ENCODE peak calls at places on chromosomes 3 and 15, in eight cellular contexts. One of them, this sample, is unnamed.

GRCh38 chr15:62534996-62535395 is 369.9 kb upstream of the C2CD4B start:
- DNase-seq in stimulated activated naive CD8-positive, alpha-beta T cell treated with anti-CD3 and anti-CD28 coated beads, Interleukin-15, amount 100 ng/mL, for 72 hours: no peak
- DNase-seq in stimulated activated naive CD4-positive, alpha-beta T cell treated with Interleukin-2 at 50 U/mL for 16 hours: no peak
- DNase-seq in HFFc6: no peak
- DNase-seq in fibroblast of pulmonary artery: no peak
- DNase-seq in DMS 273 treated with DMSO at 0.1 percent for 48 hours: no peak
- DNase-seq in 8988T: no peak
- DNase-seq in RWPE1: no peak
- DNase-seq in this sample: no peak

GRCh38 chr3:141425523-141426233 is 57.4 kb downstream of the ZBTB38 start:
- DNase-seq in stimulated activated naive CD8-positive, alpha-beta T cell treated with anti-CD3 and anti-CD28 coated beads, Interleukin-15, amount 100 ng/mL, for 72 hours: no peak
- DNase-seq in stimulated activated naive CD4-positive, alpha-beta T cell treated with Interleukin-2 at 50 U/mL for 16 hours: no peak
- DNase-seq in HFFc6: peak
- DNase-seq in fibroblast of pulmonary artery: no peak
- DNase-seq in DMS 273 treated with DMSO at 0.1 percent for 48 hours: no peak
- DNase-seq in 8988T: no peak
- DNase-seq in RWPE1: no peak
- DNase-seq in this sample: no peak

GRCh38 chr3:196662033-196662432 is 22.5 kb downstream of the NRROS start:
- DNase-seq in stimulated activated naive CD8-positive, alpha-beta T cell treated with anti-CD3 and anti-CD28 coated beads, Interleukin-15, amount 100 ng/mL, for 72 hours: no peak
- DNase-seq in stimulated activated naive CD4-positive, alpha-beta T cell treated with Interleukin-2 at 50 U/mL for 16 hours: no peak
- DNase-seq in HFFc6: no peak
- DNase-seq in fibroblast of pulmonary artery: no peak
- DNase-seq in DMS 273 treated with DMSO at 0.1 percent for 48 hours: no peak
- DNase-seq in 8988T: no peak
- DNase-seq in RWPE1: no peak
- DNase-seq in this sample: no peak

GRCh38 chr3:166390303-166390702 is 553.1 kb upstream of the BCHE start:
- DNase-seq in stimulated activated naive CD8-positive, alpha-beta T cell treated with anti-CD3 and anti-CD28 coated beads, Interleukin-15, amount 100 ng/mL, for 72 hours: no peak
- DNase-seq in stimulated activated naive CD4-positive, alpha-beta T cell treated with Interleukin-2 at 50 U/mL for 16 hours: no peak
- DNase-seq in HFFc6: no peak
- DNase-seq in fibroblast of pulmonary artery: no peak
- DNase-seq in DMS 273 treated with DMSO at 0.1 percent for 48 hours: no peak
- DNase-seq in 8988T: no peak
- DNase-seq in RWPE1: no peak
- DNase-seq in this sample: no peak

GRCh38 chr3:65497846-65498245 is 540.9 kb downstream of the MAGI1 start:
- DNase-seq in stimulated activated naive CD8-positive, alpha-beta T cell treated with anti-CD3 and anti-CD28 coated beads, Interleukin-15, amount 100 ng/mL, for 72 hours: no peak
- DNase-seq in stimulated activated naive CD4-positive, alpha-beta T cell treated with Interleukin-2 at 50 U/mL for 16 hours: no peak
- DNase-seq in HFFc6: no peak
- DNase-seq in fibroblast of pulmonary artery: no peak
- DNase-seq in DMS 273 treated with DMSO at 0.1 percent for 48 hours: peak
- DNase-seq in 8988T: no peak
- DNase-seq in RWPE1: no peak
- DNase-seq in this sample: no peak

GRCh38 chr3:112561085-112561692 is 573 bp downstream of the ATG3 start:
- DNase-seq in stimulated activated naive CD8-positive, alpha-beta T cell treated with anti-CD3 and anti-CD28 coated beads, Interleukin-15, amount 100 ng/mL, for 72 hours: peak
- DNase-seq in stimulated activated naive CD4-positive, alpha-beta T cell treated with Interleukin-2 at 50 U/mL for 16 hours: peak
- DNase-seq in HFFc6: peak
- DNase-seq in fibroblast of pulmonary artery: peak
- DNase-seq in DMS 273 treated with DMSO at 0.1 percent for 48 hours: peak
- DNase-seq in 8988T: peak
- DNase-seq in RWPE1: peak
- DNase-seq in this sample: peak

GRCh38 chr3:124115279-124115678 is 123.4 kb upstream of the ROPN1 start:
- DNase-seq in stimulated activated naive CD8-positive, alpha-beta T cell treated with anti-CD3 and anti-CD28 coated beads, Interleukin-15, amount 100 ng/mL, for 72 hours: no peak
- DNase-seq in stimulated activated naive CD4-positive, alpha-beta T cell treated with Interleukin-2 at 50 U/mL for 16 hours: no peak
- DNase-seq in HFFc6: no peak
- DNase-seq in fibroblast of pulmonary artery: no peak
- DNase-seq in DMS 273 treated with DMSO at 0.1 percent for 48 hours: no peak
- DNase-seq in 8988T: no peak
- DNase-seq in RWPE1: no peak
- DNase-seq in this sample: no peak

GRCh38 chr3:65974505-65974904 is 64.2 kb downstream of the MAGI1 start:
- DNase-seq in stimulated activated naive CD8-positive, alpha-beta T cell treated with anti-CD3 and anti-CD28 coated beads, Interleukin-15, amount 100 ng/mL, for 72 hours: no peak
- DNase-seq in stimulated activated naive CD4-positive, alpha-beta T cell treated with Interleukin-2 at 50 U/mL for 16 hours: no peak
- DNase-seq in HFFc6: no peak
- DNase-seq in fibroblast of pulmonary artery: no peak
- DNase-seq in DMS 273 treated with DMSO at 0.1 percent for 48 hours: no peak
- DNase-seq in 8988T: no peak
- DNase-seq in RWPE1: no peak
- DNase-seq in this sample: no peak

GRCh38 chr15:99090011-99090699 is 14.7 kb upstream of the SYNM start:
- DNase-seq in stimulated activated naive CD8-positive, alpha-beta T cell treated with anti-CD3 and anti-CD28 coated beads, Interleukin-15, amount 100 ng/mL, for 72 hours: no peak
- DNase-seq in stimulated activated naive CD4-positive, alpha-beta T cell treated with Interleukin-2 at 50 U/mL for 16 hours: no peak
- DNase-seq in HFFc6: no peak
- DNase-seq in fibroblast of pulmonary artery: no peak
- DNase-seq in DMS 273 treated with DMSO at 0.1 percent for 48 hours: no peak
- DNase-seq in 8988T: no peak
- DNase-seq in RWPE1: no peak
- DNase-seq in this sample: no peak

GRCh38 chr3:148746053-148746452 is 48.4 kb downstream of the AGTR1 start:
- DNase-seq in stimulated activated naive CD8-positive, alpha-beta T cell treated with anti-CD3 and anti-CD28 coated beads, Interleukin-15, amount 100 ng/mL, for 72 hours: no peak
- DNase-seq in stimulated activated naive CD4-positive, alpha-beta T cell treated with Interleukin-2 at 50 U/mL for 16 hours: no peak
- DNase-seq in HFFc6: no peak
- DNase-seq in fibroblast of pulmonary artery: no peak
- DNase-seq in DMS 273 treated with DMSO at 0.1 percent for 48 hours: no peak
- DNase-seq in 8988T: no peak
- DNase-seq in RWPE1: no peak
- DNase-seq in this sample: no peak

GRCh38 chr3:78506581-78507195 is 1261.1 kb downstream of the ROBO1 start:
- DNase-seq in stimulated activated naive CD8-positive, alpha-beta T cell treated with anti-CD3 and anti-CD28 coated beads, Interleukin-15, amount 100 ng/mL, for 72 hours: no peak
- DNase-seq in stimulated activated naive CD4-positive, alpha-beta T cell treated with Interleukin-2 at 50 U/mL for 16 hours: no peak
- DNase-seq in HFFc6: peak
- DNase-seq in fibroblast of pulmonary artery: peak
- DNase-seq in DMS 273 treated with DMSO at 0.1 percent for 48 hours: no peak
- DNase-seq in 8988T: no peak
- DNase-seq in RWPE1: peak
- DNase-seq in this sample: peak

GRCh38 chr3:146250449-146251382 is at the start of gene PLSCR4:
- DNase-seq in stimulated activated naive CD8-positive, alpha-beta T cell treated with anti-CD3 and anti-CD28 coated beads, Interleukin-15, amount 100 ng/mL, for 72 hours: peak
- DNase-seq in stimulated activated naive CD4-positive, alpha-beta T cell treated with Interleukin-2 at 50 U/mL for 16 hours: no peak
- DNase-seq in HFFc6: peak
- DNase-seq in fibroblast of pulmonary artery: peak
- DNase-seq in DMS 273 treated with DMSO at 0.1 percent for 48 hours: peak
- DNase-seq in 8988T: peak
- DNase-seq in RWPE1: peak
- DNase-seq in this sample: peak

GRCh38 chr3:88298189-88298588 is 148.4 kb downstream of the C3orf38 start:
- DNase-seq in stimulated activated naive CD8-positive, alpha-beta T cell treated with anti-CD3 and anti-CD28 coated beads, Interleukin-15, amount 100 ng/mL, for 72 hours: no peak
- DNase-seq in stimulated activated naive CD4-positive, alpha-beta T cell treated with Interleukin-2 at 50 U/mL for 16 hours: no peak
- DNase-seq in HFFc6: no peak
- DNase-seq in fibroblast of pulmonary artery: no peak
- DNase-seq in DMS 273 treated with DMSO at 0.1 percent for 48 hours: no peak
- DNase-seq in 8988T: no peak
- DNase-seq in RWPE1: no peak
- DNase-seq in this sample: no peak

GRCh38 chr15:101332061-101332467 is 37.0 kb upstream of the SNRPA1 start:
- DNase-seq in stimulated activated naive CD8-positive, alpha-beta T cell treated with anti-CD3 and anti-CD28 coated beads, Interleukin-15, amount 100 ng/mL, for 72 hours: no peak
- DNase-seq in stimulated activated naive CD4-positive, alpha-beta T cell treated with Interleukin-2 at 50 U/mL for 16 hours: no peak
- DNase-seq in HFFc6: no peak
- DNase-seq in fibroblast of pulmonary artery: no peak
- DNase-seq in DMS 273 treated with DMSO at 0.1 percent for 48 hours: no peak
- DNase-seq in 8988T: no peak
- DNase-seq in RWPE1: no peak
- DNase-seq in this sample: no peak

This sample was measured in bronchial epithelial cell.